ENCODE peak calls at places on chromosomes 3 and 15, in eight cellular contexts. M is amniotic stem cell; R is RWPE2; G is brain microvascular endothelial cell; X is GOT3; N is stimulated activated CD8-positive, alpha-beta memory T cell treated with anti-CD3 and anti-CD28 coated beads, Interleukin-2, amount 100 ng/mL, for 1 hour; E is activated T-helper 9 cell treated with anti-CD3 and anti-CD28 coated beads, Interleukin-2, amount 50 U/mL, for 16 hours; L is lower lobe of right lung. D is an unnamed sample.

GRCh38 chr3:57350271-57350670 is 57.8 kb upstream of the ASB14 start:
- DNase-seq in R (no peak), X (no peak), G (no peak), L (no peak), N (no peak), M (no peak), E (no peak), D (no peak)

GRCh38 chr3:105177558-105177957 is 189.2 kb upstream of the ALCAM start:
- DNase-seq in X (no peak), E (no peak), N (no peak), L (no peak), R (no peak), G (no peak), M (no peak), D (no peak)

GRCh38 chr15:101318147-101318809 is 23.2 kb upstream of the SNRPA1 start:
- DNase-seq in E (no peak), M (no peak), L (no peak), N (no peak), R (peak; percentile 74), G (no peak), X (no peak), D (no peak)

GRCh38 chr3:118641608-118642007 is 393.0 kb downstream of the IGSF11 start:
- DNase-seq in G (no peak), X (no peak), L (no peak), M (no peak), R (no peak), E (no peak), N (no peak), D (no peak)

GRCh38 chr15:56968256-56968655 is 49.8 kb downstream of the TCF12 start:
- DNase-seq in M (no peak), X (no peak), G (no peak), E (no peak), R (no peak), L (no peak), N (no peak), D (no peak)

GRCh38 chr3:24493951-24494615 is 567 bp downstream of the THRB start:
- DNase-seq in R (peak; percentile 62), E (no peak), X (peak; percentile 24), M (no peak), G (no peak), L (peak; percentile 80), N (no peak), D (no peak)

GRCh38 chr3:79651536-79652065 is 116.2 kb downstream of the ROBO1 start:
- DNase-seq in X (no peak), M (no peak), E (no peak), L (peak; percentile 35), R (no peak), G (peak; percentile 46), N (no peak), D (no peak)

GRCh38 chr3:56086355-56086754 is 381.9 kb downstream of the ERC2 start:
- DNase-seq in M (no peak), L (no peak), E (no peak), N (no peak), R (no peak), X (no peak), G (peak; percentile 61), D (peak; percentile 20)

GRCh38 chr3:129576514-129577345 is 29.7 kb downstream of the PLXND1 start:
- DNase-seq in N (peak; percentile 28), M (no peak), R (no peak), X (no peak), L (peak; percentile 69), G (no peak), E (peak; percentile 28), D (peak; percentile 70)

GRCh38 chr3:127406309-127407025 is 118.6 kb upstream of the PRR20G start:
- DNase-seq in E (no peak), N (no peak), X (no peak), M (no peak), L (no peak), G (no peak), R (peak; percentile 47), D (peak; percentile 12)

GRCh38 chr15:62307551-62307950 is 142.5 kb upstream of the C2CD4B start:
- DNase-seq in N (no peak), E (no peak), R (peak; percentile 88), L (no peak), X (no peak), M (peak; percentile 44), G (peak; percentile 67), D (no peak)

GRCh38 chr3:124886168-124887051 is 755 bp downstream of the ITGB5 start:
- DNase-seq in N (no peak), E (peak; percentile 18), G (peak; percentile 24), L (peak; percentile 73), X (no peak), R (no peak), M (peak; percentile 29), D (no peak)

GRCh38 chr3:71972031-71972430 is 187.1 kb upstream of the PROK2 start:
- DNase-seq in L (no peak), X (no peak), N (no peak), R (no peak), G (no peak), M (peak; percentile 60), E (no peak), D (no peak)

GRCh38 chr15:75659928-75660645 is 12.4 kb downstream of the SNX33 start:
- DNase-seq in R (no peak), G (no peak), N (no peak), E (no peak), X (no peak), L (no peak), M (no peak), D (no peak)

GRCh38 chr15:29283371-29283770 is 13.7 kb upstream of the NSMCE3 start:
- DNase-seq in G (no peak), M (no peak), L (no peak), X (no peak), R (no peak), N (no peak), E (no peak), D (no peak)

GRCh38 chr15:47473857-47474256 is 243.4 kb upstream of the SEMA6D start:
- DNase-seq in N (no peak), M (no peak), E (no peak), R (no peak), G (no peak), X (no peak), L (no peak), D (no peak)

GRCh38 chr15:90126022-90126421 is 23.8 kb upstream of the IDH2 start:
- DNase-seq in X (no peak), N (no peak), R (no peak), L (no peak), E (no peak), M (no peak), G (no peak), D (no peak)

GRCh38 chr3:9945358-9945757 is 6.8 kb downstream of the PRRT3 start:
- DNase-seq in M (no peak), L (no peak), G (no peak), N (no peak), X (no peak), R (peak; percentile 12), E (no peak), D (no peak)

GRCh38 chr3:50322386-50323091 is at the start of gene HYAL2:
- DNase-seq in L (peak; percentile 77), G (no peak), X (no peak), R (peak; percentile 52), M (no peak), N (no peak), E (no peak), D (no peak)

GRCh38 chr3:30639937-30640336 is 33.5 kb downstream of the TGFBR2 start:
- DNase-seq in E (no peak), N (no peak), X (no peak), L (no peak), R (no peak), G (no peak), M (no peak), D (peak; percentile 69)

GRCh38 chr3:50303038-50303815 is at the start of gene HYAL1:
- DNase-seq in E (no peak), M (no peak), G (no peak), R (no peak), L (peak; percentile 89), X (no peak), N (no peak), D (no peak)

GRCh38 chr15:67981118-67981685 is 72.9 kb upstream of the PIAS1 start:
- DNase-seq in M (no peak), E (no peak), N (no peak), L (no peak), R (no peak), G (no peak), X (no peak), D (no peak)

GRCh38 chr3:56467108-56467507 is 1.2 kb downstream of the ERC2 start:
- DNase-seq in E (no peak), R (no peak), X (no peak), M (no peak), N (no peak), G (peak; percentile 70), L (peak; percentile 83), D (no peak)

GRCh38 chr3:134360046-134360445 is 14.2 kb downstream of the AMOTL2 start:
- DNase-seq in E (no peak), M (no peak), R (peak; percentile 60), N (no peak), X (no peak), L (peak; percentile 45), G (no peak), D (no peak)

GRCh38 chr3:9022305-9022985 is 59.2 kb upstream of the RAD18 start:
- DNase-seq in E (no peak), X (no peak), L (no peak), G (no peak), R (no peak), M (no peak), N (no peak), D (no peak)

GRCh38 chr3:167837430-167837829 is 101.9 kb downstream of the SERPINI1 start:
- DNase-seq in R (no peak), L (no peak), X (no peak), M (no peak), E (no peak), N (no peak), G (no peak), D (peak; percentile 29)

GRCh38 chr3:159844383-159844730 is 144.3 kb upstream of the IL12A start:
- DNase-seq in N (no peak), R (no peak), L (no peak), X (no peak), G (no peak), M (no peak), E (no peak), D (no peak)

GRCh38 chr3:29668728-29669127 is 387.9 kb downstream of the RBMS3 start:
- DNase-seq in X (no peak), E (no peak), N (no peak), M (no peak), L (no peak), R (no peak), G (no peak), D (no peak)

GRCh38 chr3:159823763-159824162 is 164.9 kb upstream of the IL12A start:
- DNase-seq in N (no peak), M (no peak), E (no peak), R (no peak), G (no peak), L (no peak), X (no peak), D (no peak)

GRCh38 chr3:156300929-156301806 is 180.8 kb downstream of the KCNAB1 start:
- DNase-seq in N (no peak), L (no peak), X (no peak), E (no peak), M (no peak), G (no peak), R (no peak), D (peak; percentile 85)

GRCh38 chr15:28901987-28902745 is 16.4 kb downstream of the APBA2 start:
- DNase-seq in M (no peak), L (no peak), G (no peak), N (no peak), X (no peak), R (peak; percentile 48), E (no peak), D (peak; percentile 25)

GRCh38 chr15:43776101-43776717 is 557 bp downstream of the ELL3 start:
- DNase-seq in N (no peak), M (no peak), E (no peak), X (no peak), R (peak; percentile 81), G (no peak), L (peak; percentile 52), D (peak; percentile 6)

GRCh38 chr3:10515884-10516495 is 10.6 kb upstream of the ATP2B2 start:
- DNase-seq in L (no peak), M (no peak), R (peak; percentile 11), E (no peak), G (no peak), X (no peak), N (no peak), D (no peak)

GRCh38 chr3:102791641-102792589 is 357.1 kb downstream of the ZPLD1 start:
- DNase-seq in N (no peak), X (no peak), M (no peak), G (no peak), R (no peak), L (no peak), E (no peak), D (no peak)

D was measured in MV-4-11.